ENCODE peak calls at places on chromosomes 2 and 18, in four cellular contexts. C is DMS153, N is WTC11, F is A172. P is an unnamed sample.

GRCh38 chr2:149686677-149687427 is 99.3 kb upstream of the MMADHC start:
- DNase-seq in C (no peak), F (no peak), N (no peak), P (no peak)

GRCh38 chr2:127859712-127860085 is 1.7 kb upstream of the POLR2D start:
- DNase-seq in C (no peak), F (no peak), N (peak), P (peak)

GRCh38 chr2:71226391-71226964 is 425 bp downstream of the PAIP2B start:
- DNase-seq in F (no peak), N (peak), C (no peak), P (peak)

GRCh38 chr2:158507141-158507540 is 50.4 kb downstream of the PKP4 start:
- DNase-seq in C (no peak), N (no peak), F (no peak), P (no peak)

GRCh38 chr2:190627881-190628412 is 20.9 kb upstream of the NAB1 start:
- DNase-seq in F (no peak), C (peak), N (peak), P (no peak)

GRCh38 chr2:63780483-63781155 is 61.1 kb upstream of the UGP2 start:
- DNase-seq in C (no peak), N (no peak), F (no peak), P (no peak)

GRCh38 chr2:217946071-217946470 is 56.7 kb downstream of the TNS1 start:
- DNase-seq in F (no peak), C (no peak), N (peak), P (no peak)

GRCh38 chr2:178119181-178119922 is 7.1 kb downstream of the RBM45 start:
- DNase-seq in N (no peak), C (no peak), F (no peak), P (no peak)

GRCh38 chr18:2050702-2051201 is 520.6 kb downstream of the METTL4 start:
- DNase-seq in F (peak), C (peak), N (no peak), P (no peak)

GRCh38 chr18:69758458-69758857 is 189.2 kb downstream of the CD226 start:
- DNase-seq in F (no peak), N (no peak), C (no peak), P (no peak)

GRCh38 chr2:85584354-85584856 is at the start of gene VAMP5:
- DNase-seq in F (no peak), C (no peak), N (no peak), P (no peak)

GRCh38 chr2:46735730-46736493 is 179.7 kb downstream of the MCFD2 start:
- DNase-seq in F (no peak), N (no peak), C (no peak), P (no peak)

GRCh38 chr2:26590960-26591618 is 50.1 kb downstream of the CIB4 start:
- DNase-seq in F (no peak), N (peak), C (no peak), P (peak)

GRCh38 chr2:236538242-236538641 is 31.4 kb upstream of the ACKR3 start:
- DNase-seq in C (no peak), N (no peak), F (no peak), P (no peak)

GRCh38 chr2:99975386-99975785 is 167.0 kb downstream of the AFF3 start:
- DNase-seq in N (no peak), F (peak), C (no peak), P (no peak)

GRCh38 chr2:218291934-218292699 is at the start of gene TMBIM1:
- DNase-seq in C (no peak), N (peak), F (peak), P (no peak)

GRCh38 chr2:84309281-84309680 is 149.8 kb downstream of the SUCLG1 start:
- DNase-seq in N (no peak), F (no peak), C (no peak), P (no peak)

GRCh38 chr2:37085731-37086147 is 1.4 kb downstream of the GPATCH11 start:
- DNase-seq in F (peak), N (no peak), C (no peak), P (no peak)

GRCh38 chr2:43060435-43061016 is 165.9 kb downstream of the ZFP36L2 start:
- DNase-seq in F (no peak), C (no peak), N (no peak), P (no peak)

GRCh38 chr2:147829106-147829505 is 15.7 kb upstream of the ACVR2A start:
- DNase-seq in C (no peak), N (no peak), F (peak), P (no peak)

GRCh38 chr18:54672846-54673475 is 81.9 kb downstream of the DYNAP start:
- DNase-seq in F (no peak), C (no peak), N (no peak), P (no peak)

GRCh38 chr18:73244411-73244810 is 376.6 kb upstream of the NETO1 start:
- DNase-seq in N (no peak), C (no peak), F (no peak), P (no peak)

GRCh38 chr18:79960921-79961526 is 3.4 kb upstream of the HSBP1L1 start:
- DNase-seq in N (no peak), F (no peak), C (no peak), P (no peak)

GRCh38 chr18:13003466-13003896 is 12.3 kb downstream of the CEP192 start:
- DNase-seq in N (peak), F (peak), C (no peak), P (peak)

GRCh38 chr2:46010925-46011490 is 286.2 kb upstream of the EPAS1 start:
- DNase-seq in N (no peak), F (peak), C (peak), P (no peak)